ENCODE peak calls at places on chromosomes 16 and 17, in five cellular contexts. K, M, R, L and O are unnamed samples.

GRCh38 chr16:31471241-31471874 is 594 bp upstream of the TGFB1I1 start:
- DNase-seq in K (no peak), L (no peak), R (no peak), M (no peak), O (no peak)

GRCh38 chr16:52251495-52251894 is 295.4 kb downstream of the TOX3 start:
- DNase-seq in L (no peak), M (no peak), K (no peak), R (no peak), O (no peak)

GRCh38 chr17:9880582-9880999 is 24.5 kb downstream of the RCVRN start:
- DNase-seq in K (no peak), R (no peak), L (peak; percentile 7), M (no peak), O (no peak)

GRCh38 chr17:53150101-53150698 is 672.5 kb upstream of the KIF2B start:
- DNase-seq in L (no peak), M (no peak), R (no peak), K (no peak), O (no peak)

GRCh38 chr17:17940451-17940911 is 31.7 kb downstream of the TOM1L2 start:
- DNase-seq in L (no peak), R (no peak), M (no peak), K (no peak), O (no peak)

GRCh38 chr17:73430165-73430680 is 118.4 kb upstream of the CDC42EP4 start:
- DNase-seq in R (no peak), L (no peak), K (no peak), M (no peak), O (no peak)

GRCh38 chr17:80708497-80708896 is 163.9 kb downstream of the RPTOR start:
- DNase-seq in K (no peak), M (no peak), R (no peak), L (no peak), O (no peak)

GRCh38 chr16:68902376-68903345 is 59.3 kb downstream of the TANGO6 start:
- DNase-seq in R (no peak), K (peak; percentile 50), L (peak; percentile 72), M (no peak), O (no peak)

GRCh38 chr16:55569025-55569424 is 2.5 kb downstream of the CAPNS2 start:
- DNase-seq in R (no peak), L (no peak), M (peak; percentile 30), K (no peak), O (no peak)

GRCh38 chr16:72434159-72434558 is 262.2 kb upstream of the PMFBP1 start:
- DNase-seq in R (no peak), L (peak; percentile 43), M (no peak), K (no peak), O (no peak)

GRCh38 chr17:64145751-64146417 is 15.9 kb upstream of the ERN1 start:
- DNase-seq in K (peak; percentile 97), R (peak; percentile 97), M (peak; percentile 100), L (peak; percentile 100), O (peak; percentile 100)

GRCh38 chr16:81220369-81220768 is 18.1 kb upstream of the BCO1 start:
- DNase-seq in R (no peak), L (no peak), K (no peak), M (no peak), O (no peak)

GRCh38 chr17:13222931-13223330 is 205.1 kb upstream of the ELAC2 start:
- DNase-seq in K (no peak), M (no peak), R (no peak), L (no peak), O (no peak)

GRCh38 chr16:57069053-57069452 is 23.3 kb upstream of the CPNE2 start:
- DNase-seq in M (no peak), R (no peak), L (no peak), K (no peak), O (no peak)

GRCh38 chr17:44602390-44602789 is 45.1 kb downstream of the FZD2 start:
- DNase-seq in M (no peak), K (no peak), R (no peak), L (no peak), O (no peak)

GRCh38 chr16:50204426-50205108 is 51.5 kb downstream of the TENT4B start:
- DNase-seq in M (no peak), R (no peak), L (no peak), K (no peak), O (no peak)

GRCh38 chr17:27977751-27978688 is 64.5 kb upstream of the NLK start:
- DNase-seq in M (no peak), R (no peak), K (no peak), L (no peak), O (no peak)

GRCh38 chr16:89574681-89575246 is 794 bp upstream of the CPNE7 start:
- DNase-seq in L (peak; percentile 57), R (no peak), K (peak; percentile 72), M (no peak), O (no peak)

GRCh38 chr16:78474762-78475161 is 375.3 kb downstream of the WWOX start:
- DNase-seq in M (no peak), L (no peak), R (no peak), K (no peak), O (no peak)

GRCh38 chr16:78065344-78065743 is 34.1 kb upstream of the WWOX start:
- DNase-seq in M (no peak), R (no peak), K (no peak), L (no peak), O (no peak)

GRCh38 chr16:57639172-57639571 is 10.7 kb downstream of the ADGRG1 start:
- DNase-seq in R (no peak), L (no peak), M (no peak), K (no peak), O (no peak)

GRCh38 chr16:83808573-83809014 is 816 bp downstream of the HSBP1 start:
- DNase-seq in K (no peak), L (no peak), R (no peak), M (no peak), O (no peak)

GRCh38 chr17:13346081-13346533 is 255.6 kb downstream of the HS3ST3A1 start:
- DNase-seq in L (no peak), M (no peak), R (no peak), K (no peak), O (no peak)

GRCh38 chr16:4376126-4376819 is 4.6 kb downstream of the VASN start:
- DNase-seq in K (peak; percentile 76), R (peak; percentile 71), L (no peak), M (peak; percentile 97), O (peak; percentile 95)

GRCh38 chr16:23595246-23595950 is 718 bp downstream of the NDUFAB1 start:
- DNase-seq in L (no peak), M (no peak), K (peak; percentile 7), R (no peak), O (no peak)

GRCh38 chr16:23594186-23594585 is 1.9 kb downstream of the NDUFAB1 start:
- DNase-seq in M (no peak), K (no peak), R (no peak), L (no peak), O (no peak)

GRCh38 chr16:23590181-23590580 is 5.9 kb downstream of the NDUFAB1 start:
- DNase-seq in L (no peak), M (no peak), R (no peak), K (no peak), O (no peak)

GRCh38 chr16:23597003-23597756 is 1.1 kb upstream of the NDUFAB1 start:
- DNase-seq in L (peak; percentile 50), R (no peak), M (peak; percentile 29), K (peak; percentile 18), O (no peak)

DNA sequence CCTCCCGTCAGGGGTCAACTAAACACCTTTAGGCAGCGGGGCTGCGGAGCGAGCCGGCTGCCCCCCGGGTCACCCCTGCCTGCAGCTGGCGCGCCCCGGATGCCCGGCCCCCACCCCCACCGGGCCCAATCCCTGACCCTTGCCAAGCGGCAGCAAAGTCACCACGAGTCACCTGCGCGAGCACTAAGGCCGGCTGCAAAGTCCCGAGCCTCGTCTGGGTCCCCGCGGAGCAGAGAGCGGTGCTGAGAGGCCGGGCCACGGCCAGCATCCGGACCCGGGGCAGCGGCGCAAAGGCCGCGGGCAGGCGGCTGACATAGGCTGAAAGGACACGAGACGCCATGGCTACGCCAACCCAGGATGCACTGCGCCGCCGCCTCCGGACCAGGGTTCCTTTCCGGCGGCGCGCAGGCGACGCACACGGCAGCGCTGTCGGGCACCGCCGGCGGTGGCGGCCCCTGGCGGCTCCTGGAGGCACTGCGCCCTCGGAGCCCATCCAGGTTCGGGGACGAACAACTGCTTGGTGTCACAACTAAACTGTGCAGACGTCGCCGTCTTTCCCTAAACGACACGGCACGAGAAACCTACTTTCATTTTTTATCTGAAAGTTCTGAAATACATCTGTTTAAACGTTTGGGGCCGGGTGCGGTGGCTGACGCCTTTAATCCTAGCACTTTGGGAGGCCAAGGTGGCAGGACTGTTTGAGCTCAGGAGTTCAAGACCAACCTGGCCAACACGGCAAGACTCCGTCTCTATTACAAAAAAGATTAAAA is at the start of gene NDUFAB1:
- DNase-seq in K (peak; percentile 93), M (peak; percentile 92), R (peak; percentile 86), L (peak; percentile 67), O (peak; percentile 93)
- TF ChIP-seq POLR2A in K (peak; percentile 40), M (no peak), R (no peak), L (peak; percentile 55), O (no peak)

DNA sequence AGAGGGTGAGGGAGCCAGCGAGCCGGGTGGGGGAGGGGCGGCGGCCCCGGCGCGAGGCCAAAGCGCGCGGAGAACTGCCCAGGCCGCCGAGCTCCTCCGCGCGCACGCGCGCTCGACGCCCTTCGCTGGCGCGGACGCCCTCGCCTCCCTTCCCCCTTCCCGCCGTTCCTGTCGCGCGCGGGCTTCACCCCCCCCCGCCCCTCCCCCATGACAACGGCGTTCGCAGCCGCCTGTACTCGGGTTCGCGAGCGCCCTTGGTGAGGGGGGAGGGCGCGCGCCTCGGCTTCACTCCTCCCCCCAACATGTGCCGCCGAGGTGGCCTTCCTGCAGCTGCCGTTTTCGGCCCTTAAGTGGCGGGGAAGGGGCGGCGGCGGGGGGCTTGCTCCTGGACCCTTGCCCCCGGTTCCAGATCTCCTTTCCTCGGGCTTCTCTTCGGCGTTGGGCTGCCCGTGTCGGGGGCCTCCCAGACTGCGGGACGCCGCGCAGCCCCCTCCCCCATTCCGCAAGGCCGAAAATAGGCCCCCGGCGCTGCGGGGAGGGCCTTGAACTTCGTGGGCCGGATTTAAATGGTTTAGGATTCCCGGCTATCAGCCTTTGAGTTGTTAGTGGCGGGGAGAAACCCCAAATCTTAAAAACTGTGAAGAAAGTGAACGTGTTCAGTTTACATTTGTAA is 548 bp downstream of the SRRM2 start:
- DNase-seq in L (peak; percentile 58), R (peak; percentile 84), K (peak; percentile 87), M (peak; percentile 93), O (no peak)
- TF ChIP-seq POLR2AphosphoS5 in L (no peak), R (no peak), K (no peak), M (no peak), O (no peak)

DNA sequence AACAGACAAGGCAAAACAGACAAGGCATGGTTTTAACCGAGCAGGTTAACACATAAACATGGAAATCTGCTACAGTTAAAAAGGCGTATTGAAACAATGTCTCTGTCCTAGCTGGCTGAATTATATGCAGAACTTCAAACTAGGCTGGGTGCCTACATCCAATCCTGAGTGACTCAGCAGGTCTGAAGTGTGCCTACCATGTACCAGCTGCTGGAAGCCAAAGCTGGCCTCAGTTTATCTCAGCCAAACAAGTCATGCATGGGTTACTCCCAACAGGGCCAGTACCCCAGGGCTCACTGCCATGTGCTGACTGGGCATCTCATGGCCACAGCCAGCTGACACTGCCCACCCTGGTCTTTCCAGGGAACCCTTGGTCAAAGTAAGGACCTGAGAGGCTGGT is 4.0 kb downstream of the C1QBP start:
- DNase-seq in R (no peak), L (no peak), M (no peak), K (no peak), O (no peak)
- H3K36me3 ChIP-seq in R (no peaks in the 10 kb centered on the region), L (peaks cover 68% of the 10 kb centered on the region), M (peaks cover 79% of the 10 kb centered on the region), K (peaks cover 3% of the 10 kb centered on the region), O (peaks cover 63% of the 10 kb centered on the region)

DNA sequence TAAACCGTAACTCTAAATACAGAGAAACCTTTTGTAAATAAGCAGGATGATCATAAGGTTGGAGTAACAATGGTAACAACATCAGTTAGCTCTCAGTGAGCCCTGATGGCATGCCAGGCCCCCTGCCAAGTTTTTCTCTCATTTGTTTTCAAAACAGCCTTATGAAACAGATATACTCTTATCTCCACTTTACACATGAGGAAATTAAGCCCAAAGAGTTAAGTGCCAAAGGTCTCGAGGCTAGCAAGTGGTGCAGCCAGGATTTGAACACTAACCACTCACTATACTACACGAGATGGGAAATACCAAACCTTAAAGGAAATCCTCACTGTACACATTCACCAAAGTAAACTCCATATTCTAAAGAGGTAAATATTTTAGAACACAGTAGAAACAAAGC is 15.0 kb downstream of the USP31 start:
- DNase-seq in L (no peak), M (no peak), R (no peak), K (peak; percentile 31), O (no peak)
- TF ChIP-seq POLR2A in L (no peak), M (no peak), R (no peak), K (no peak), O (no peak)